ENCODE peak calls at places on chromosomes 2 and 18, in four cellular contexts. B is HepG2, V is A549, Q is K562. O is an unnamed sample.

GRCh38 chr2:129929321-129930290 is 49.9 kb upstream of the RAB6C start:
- DNase-seq in V (no peak), Q (no peak), B (no peak), O (no peak)

GRCh38 chr18:56570971-56571370 is 67.4 kb downstream of the TXNL1 start:
- DNase-seq in Q (no peak), V (no peak), B (peak), O (no peak)

GRCh38 chr18:37675699-37676098 is 110.1 kb upstream of the CELF4 start:
- DNase-seq in V (no peak), Q (no peak), B (no peak), O (no peak)

GRCh38 chr18:48743046-48743445 is 204.2 kb downstream of the CTIF start:
- DNase-seq in B (no peak), V (no peak), Q (no peak), O (no peak)

GRCh38 chr18:25298853-25299274 is 53.1 kb downstream of the ZNF521 start:
- DNase-seq in V (no peak), B (no peak), Q (peak), O (no peak)

GRCh38 chr2:149050188-149050587 is 11.7 kb downstream of the LYPD6B start:
- DNase-seq in B (no peak), Q (no peak), V (no peak), O (peak)

GRCh38 chr18:46761054-46761769 is 4.4 kb upstream of the ST8SIA5 start:
- DNase-seq in V (no peak), B (no peak), Q (no peak), O (no peak)

GRCh38 chr2:7567646-7568045 is 650.4 kb downstream of the RNF144A start:
- DNase-seq in Q (no peak), V (no peak), B (no peak), O (peak)

GRCh38 chr18:27483266-27483665 is 298.2 kb upstream of the CHST9 start:
- DNase-seq in Q (no peak), V (no peak), B (no peak), O (no peak)

GRCh38 chr2:168470880-168471475 is 14.9 kb downstream of the CERS6 start:
- DNase-seq in Q (no peak), V (no peak), B (no peak), O (no peak)

GRCh38 chr2:80028051-80028450 is 276.5 kb downstream of the LRRTM1 start:
- DNase-seq in V (no peak), B (no peak), Q (no peak), O (no peak)

GRCh38 chr18:63051928-63052327 is 267.6 kb downstream of the BCL2 start:
- DNase-seq in Q (no peak), B (no peak), V (no peak), O (no peak)

GRCh38 chr2:48344441-48344756 is 185.6 kb upstream of the STON1 start:
- DNase-seq in Q (no peak), V (no peak), B (no peak), O (no peak)

GRCh38 chr18:47595816-47596501 is 334.5 kb downstream of the SMAD2 start:
- DNase-seq in Q (peak), V (peak), B (peak), O (peak)

GRCh38 chr18:36066001-36066400 is 1.4 kb downstream of the RPRD1A start:
- DNase-seq in B (no peak), V (no peak), Q (no peak), O (no peak)

GRCh38 chr18:36331541-36331971 is 34.0 kb downstream of the FHOD3 start:
- DNase-seq in Q (no peak), V (no peak), B (no peak), O (no peak)

GRCh38 chr2:42754021-42754775 is 9.7 kb downstream of the OXER1 start:
- DNase-seq in B (no peak), Q (peak), V (no peak), O (peak)

GRCh38 chr2:2582998-2583545 is 252.0 kb upstream of the MYT1L start:
- DNase-seq in V (no peak), Q (no peak), B (no peak), O (no peak)

GRCh38 chr2:225196579-225196978 is 154.3 kb upstream of the DOCK10 start:
- DNase-seq in B (no peak), Q (no peak), V (no peak), O (no peak)

GRCh38 chr2:47050762-47051161 is 104.3 kb downstream of the STPG4 start:
- DNase-seq in Q (no peak), V (no peak), B (no peak), O (no peak)

GRCh38 chr2:68340631-68341329 is 21.0 kb upstream of the CNRIP1 start:
- DNase-seq in Q (no peak), B (no peak), V (no peak), O (no peak)

GRCh38 chr2:191927319-191927867 is 80.5 kb upstream of the CAVIN2 start:
- DNase-seq in V (peak), B (no peak), Q (peak), O (no peak)

GRCh38 chr2:42918041-42918440 is 125.7 kb upstream of the HAAO start:
- DNase-seq in B (no peak), V (no peak), Q (peak), O (no peak)

GRCh38 chr18:59488899-59489298 is 129.8 kb upstream of the LMAN1 start:
- DNase-seq in V (no peak), B (no peak), Q (no peak), O (no peak)

GRCh38 chr18:68428026-68428425 is 286.9 kb downstream of the TMX3 start:
- DNase-seq in Q (no peak), B (no peak), V (no peak), O (no peak)

GRCh38 chr2:215832791-215833190 is 180.6 kb downstream of the MREG start:
- DNase-seq in Q (no peak), B (peak), V (no peak), O (no peak)

GRCh38 chr2:36484454-36484853 is 113.5 kb downstream of the FEZ2 start:
- DNase-seq in V (no peak), B (no peak), Q (no peak), O (no peak)

GRCh38 chr18:57015036-57015805 is 131.7 kb upstream of the BOD1L2 start:
- DNase-seq in V (no peak), B (no peak), Q (no peak), O (no peak)

GRCh38 chr2:120470717-120471060 is 124.8 kb downstream of the INHBB start:
- DNase-seq in B (no peak), V (no peak), Q (no peak), O (no peak)

GRCh38 chr2:38039111-38039510 is 36.8 kb downstream of the CYP1B1 start:
- DNase-seq in B (no peak), Q (no peak), V (no peak), O (no peak)

GRCh38 chr2:134392689-134393476 is 139.0 kb downstream of the MGAT5 start:
- DNase-seq in Q (no peak), V (no peak), B (no peak), O (no peak)

GRCh38 chr2:234178309-234179030 is 128.0 kb downstream of the SPP2 start:
- DNase-seq in Q (no peak), B (no peak), V (peak), O (no peak)

GRCh38 chr2:226802573-226802972 is 3.0 kb upstream of the IRS1 start:
- DNase-seq in Q (peak), V (no peak), B (peak), O (no peak)

GRCh38 chr18:46794607-46795006 is 37.8 kb upstream of the ST8SIA5 start:
- DNase-seq in V (no peak), Q (no peak), B (no peak), O (no peak)

GRCh38 chr18:12774982-12775381 is 72.1 kb downstream of the PSMG2 start:
- DNase-seq in B (no peak), Q (no peak), V (no peak), O (no peak)

GRCh38 chr18:12779043-12779442 is 76.2 kb downstream of the PSMG2 start:
- DNase-seq in V (no peak), B (no peak), Q (no peak), O (no peak)

GRCh38 chr18:12779456-12779855 is 76.6 kb downstream of the PSMG2 start:
- DNase-seq in B (no peak), Q (no peak), V (no peak), O (no peak)

GRCh38 chr18:12777543-12777942 is 74.7 kb downstream of the PSMG2 start:
- DNase-seq in Q (no peak), B (no peak), V (no peak), O (no peak)

GRCh38 chr18:12776821-12777471 is 74.1 kb downstream of the PSMG2 start:
- DNase-seq in V (no peak), Q (no peak), B (no peak), O (no peak)
- TF ChIP-seq CHD4 in V (no peak), Q (no peak), B (no peak), O (no peak)

GRCh38 chr2:12452211-12452610 is 264.5 kb upstream of the TRIB2 start:
- DNase-seq in B (no peak), V (no peak), Q (no peak), O (no peak)

GRCh38 chr2:12453731-12454130 is 263.0 kb upstream of the TRIB2 start:
- DNase-seq in B (no peak), Q (no peak), V (no peak), O (no peak)

GRCh38 chr2:12451726-12452125 is 265.0 kb upstream of the TRIB2 start:
- DNase-seq in Q (peak), B (no peak), V (no peak), O (no peak)

DNA sequence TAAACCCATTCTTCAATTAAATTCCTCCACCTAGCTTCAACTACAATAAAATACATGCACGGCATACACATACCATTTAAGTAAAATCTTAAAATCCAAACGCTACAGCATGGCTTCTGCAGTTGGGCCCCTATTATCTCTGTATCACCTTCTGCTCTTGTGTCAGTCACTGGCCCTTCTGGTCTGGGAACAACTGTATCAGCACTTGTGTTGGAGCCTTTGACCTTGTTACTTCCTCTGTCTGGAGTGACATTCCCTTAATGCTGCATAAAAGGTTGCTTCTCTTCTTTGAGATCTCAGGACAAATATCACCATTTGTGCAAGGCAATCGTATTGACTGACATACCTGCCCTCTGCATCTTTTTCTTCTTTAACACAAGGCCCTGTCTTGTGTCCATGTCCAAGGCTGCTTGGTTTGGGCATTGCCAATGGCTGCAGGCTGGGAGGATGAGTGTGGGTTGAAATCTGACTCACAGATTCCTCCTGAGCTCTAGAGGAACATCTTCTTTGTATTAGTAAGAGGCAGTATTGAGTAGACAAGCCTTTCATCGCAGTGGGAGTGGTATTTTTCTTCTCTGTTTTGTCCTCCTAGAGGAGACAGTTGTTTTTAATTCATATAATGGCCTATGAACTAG is 267.8 kb upstream of the TRIB2 start:
- DNase-seq in B (no peak), Q (no peak), V (no peak), O (no peak)
- TF ChIP-seq CHD4 in B (no peak), Q (no peak), V (no peak), O (no peak)

GRCh38 chr2:214542866-214543265 is 132.0 kb downstream of the VWC2L start:
- DNase-seq in V (no peak), Q (no peak), B (no peak), O (no peak)

GRCh38 chr2:214545881-214546280 is 135.0 kb downstream of the VWC2L start:
- DNase-seq in Q (no peak), V (no peak), B (no peak), O (no peak)

GRCh38 chr2:214543386-214543955 is 132.6 kb downstream of the VWC2L start:
- DNase-seq in V (no peak), Q (no peak), B (no peak), O (no peak)

GRCh38 chr2:214537929-214538328 is 127.1 kb downstream of the VWC2L start:
- DNase-seq in B (no peak), Q (no peak), V (no peak), O (no peak)

DNA sequence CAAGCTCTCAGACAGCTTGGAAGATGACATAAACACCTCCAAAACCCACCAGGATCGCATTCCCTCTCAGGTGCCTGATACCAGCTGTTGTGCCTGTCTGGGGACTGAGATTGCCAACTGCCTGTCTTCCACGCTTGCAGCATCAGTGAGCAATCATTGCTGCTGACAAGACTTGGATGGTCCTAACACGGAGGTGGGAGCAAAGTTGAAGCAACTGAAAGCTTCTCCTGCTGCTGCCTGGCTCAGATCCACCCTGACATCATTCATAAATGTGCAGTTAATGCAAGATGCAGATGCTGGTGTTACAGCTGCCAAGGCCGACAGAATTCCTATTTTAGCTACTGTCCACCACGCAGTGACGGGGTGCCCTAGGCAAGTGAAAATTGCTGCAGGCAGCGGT is 131.4 kb downstream of the VWC2L start:
- DNase-seq in Q (no peak), V (no peak), B (no peak), O (no peak)
- TF ChIP-seq CHD4 in Q (no peak), V (no peak), B (no peak), O (no peak)

GRCh38 chr2:140791802-140792201 is 1339.0 kb downstream of the LRP1B start:
- DNase-seq in B (no peak), V (no peak), Q (no peak), O (no peak)

DNA sequence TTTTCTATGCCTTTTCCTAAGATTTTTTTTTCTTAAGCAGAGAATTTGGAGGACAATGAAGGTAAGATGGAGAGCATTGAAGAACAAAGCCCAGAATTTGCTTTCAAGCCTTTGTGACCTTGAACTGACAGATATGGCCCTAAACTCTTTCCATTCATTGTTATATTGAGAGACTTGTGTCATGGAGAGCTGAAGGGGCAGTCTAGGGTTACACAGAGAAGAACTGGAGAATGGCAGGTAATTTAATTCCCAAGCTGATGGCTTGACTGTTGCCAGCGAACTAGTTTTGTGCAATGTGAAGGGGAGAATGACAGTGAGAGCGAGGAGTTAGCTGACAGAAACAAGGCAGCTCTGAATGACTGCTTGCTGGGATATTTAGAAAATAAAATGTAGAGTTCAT is 1344.2 kb downstream of the LRP1B start:
- DNase-seq in V (no peak), B (no peak), Q (no peak), O (no peak)
- TF ChIP-seq CHD4 in V (no peak), B (no peak), Q (no peak), O (no peak)

DNA sequence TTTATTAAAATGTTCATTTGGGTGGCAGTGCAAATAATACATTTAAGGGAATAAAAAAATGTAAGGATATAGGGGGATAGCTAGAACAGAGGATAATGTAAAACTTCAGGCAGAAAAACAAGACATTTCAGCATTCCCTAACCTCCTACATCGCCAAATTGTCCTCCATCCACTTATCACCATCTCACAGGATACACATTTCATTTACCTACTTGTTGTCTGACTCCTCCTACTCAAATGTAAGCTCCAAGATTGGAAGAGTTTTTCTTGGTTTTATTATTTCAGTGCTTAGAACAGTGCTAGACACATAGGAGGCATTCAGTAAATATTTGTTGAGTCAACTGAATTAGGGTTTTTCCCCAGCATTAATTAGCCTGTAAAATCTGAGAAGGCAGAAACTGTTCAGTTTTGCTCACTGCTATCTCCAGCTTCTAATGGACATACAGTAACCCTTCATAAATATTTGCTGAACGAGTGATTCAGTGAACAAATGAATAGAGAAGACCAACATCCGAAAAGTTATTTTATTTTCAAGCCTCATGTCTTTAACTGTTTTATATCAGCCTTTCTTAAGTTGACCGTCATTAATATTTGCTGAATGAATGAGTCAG is 871 bp downstream of the TTC21B start:
- DNase-seq in B (peak), Q (no peak), V (no peak), O (no peak)
- TF ChIP-seq CHD4 in B (no peak), Q (no peak), V (no peak), O (no peak)

O was measured in GM12878.